ENCODE peak calls at places on chromosomes 12 and 14, in seven cellular contexts. O, I, P, G, W, Q and C are unnamed samples.

GRCh38 chr12:4441355-4442330 is 4.0 kb downstream of the FGF6 start:
- DNase-seq in O (no peak), I (no peak), P (no peak), G (no peak), W (no peak), Q (no peak), C (no peak)

GRCh38 chr12:132275110-132275531 is 54.3 kb downstream of the GALNT9 start:
- DNase-seq in O (peak), I (no peak), P (no peak), G (peak), W (no peak), Q (peak), C (no peak)

GRCh38 chr12:125210104-125210755 is 145.0 kb downstream of the AACS start:
- DNase-seq in O (no peak), I (no peak), P (no peak), G (no peak), W (no peak), Q (no peak), C (no peak)

GRCh38 chr12:1927051-1927680 is 8.7 kb upstream of the CACNA2D4 start:
- DNase-seq in O (no peak), I (no peak), P (no peak), G (no peak), W (no peak), Q (no peak), C (no peak)

GRCh38 chr14:67970923-67971322 is 151.3 kb downstream of the RAD51B start:
- DNase-seq in O (peak), I (no peak), P (no peak), G (no peak), W (no peak), Q (no peak), C (no peak)

GRCh38 chr14:61516957-61517356 is 178.4 kb upstream of the HIF1A start:
- DNase-seq in O (peak), I (no peak), P (no peak), G (no peak), W (no peak), Q (no peak), C (no peak)

GRCh38 chr14:94686511-94687160 is 74.4 kb downstream of the SERPINA3 start:
- DNase-seq in O (no peak), I (no peak), P (no peak), G (no peak), W (no peak), Q (no peak), C (no peak)

GRCh38 chr14:22558221-22558913 is 30.7 kb downstream of the DAD1 start:
- DNase-seq in O (no peak), I (no peak), P (no peak), G (no peak), W (no peak), Q (no peak), C (peak)

GRCh38 chr14:88872976-88873375 is 48.5 kb downstream of the TTC8 start:
- DNase-seq in O (no peak), I (no peak), P (no peak), G (peak), W (no peak), Q (no peak), C (no peak)

GRCh38 chr14:102323102-102323501 is 3.6 kb downstream of the ZNF839 start:
- DNase-seq in O (peak), I (no peak), P (peak), G (peak), W (peak), Q (peak), C (no peak)

GRCh38 chr12:85874064-85874463 is at the start of gene NTS:
- DNase-seq in O (no peak), I (no peak), P (no peak), G (peak), W (no peak), Q (peak), C (no peak)

GRCh38 chr14:79044894-79045624 is 874.9 kb downstream of the NRXN3 start:
- DNase-seq in O (peak), I (no peak), P (peak), G (peak), W (peak), Q (peak), C (no peak)

GRCh38 chr12:31386364-31386777 is 60.4 kb upstream of the SINHCAF start:
- DNase-seq in O (no peak), I (no peak), P (no peak), G (no peak), W (no peak), Q (no peak), C (no peak)

GRCh38 chr14:50775357-50775756 is 55.6 kb downstream of the NIN start:
- DNase-seq in O (peak), I (no peak), P (no peak), G (no peak), W (no peak), Q (peak), C (no peak)

GRCh38 chr14:71529855-71530254 is 402.4 kb upstream of the RGS6 start:
- DNase-seq in O (peak), I (no peak), P (no peak), G (no peak), W (peak), Q (no peak), C (no peak)

GRCh38 chr12:62530596-62530995 is 64.0 kb downstream of the MON2 start:
- DNase-seq in O (peak), I (no peak), P (no peak), G (no peak), W (no peak), Q (no peak), C (no peak)

GRCh38 chr14:76846331-76847047 is 20.3 kb downstream of the LRRC74A start:
- DNase-seq in O (no peak), I (no peak), P (no peak), G (no peak), W (no peak), Q (no peak), C (no peak)

GRCh38 chr12:9404469-9405260 is 196.5 kb upstream of the PZP start:
- DNase-seq in O (peak), I (no peak), P (no peak), G (no peak), W (no peak), Q (peak), C (peak)

GRCh38 chr14:102262894-102263462 is 42.0 kb downstream of the MOK start:
- DNase-seq in O (peak), I (no peak), P (no peak), G (peak), W (no peak), Q (no peak), C (no peak)

GRCh38 chr14:62081012-62081612 is 318.9 kb downstream of the SNAPC1 start:
- DNase-seq in O (no peak), I (no peak), P (no peak), G (no peak), W (no peak), Q (no peak), C (no peak)

GRCh38 chr14:68380304-68380840 is 412.5 kb downstream of the ZFP36L1 start:
- DNase-seq in O (peak), I (no peak), P (no peak), G (no peak), W (no peak), Q (no peak), C (no peak)

GRCh38 chr12:52139579-52140062 is 52.2 kb downstream of the KRT80 start:
- DNase-seq in O (peak), I (no peak), P (no peak), G (peak), W (no peak), Q (peak), C (no peak)

GRCh38 chr12:119274636-119275065 is 59.9 kb upstream of the CCDC60 start:
- DNase-seq in O (no peak), I (no peak), P (no peak), G (peak), W (no peak), Q (no peak), C (no peak)

GRCh38 chr12:106773286-106773685 is 1.2 kb upstream of the RIC8B start:
- DNase-seq in O (no peak), I (no peak), P (no peak), G (no peak), W (no peak), Q (no peak), C (no peak)

GRCh38 chr12:122059203-122059960 is 19.2 kb upstream of the MLXIP start:
- DNase-seq in O (no peak), I (no peak), P (no peak), G (no peak), W (no peak), Q (no peak), C (no peak)

GRCh38 chr12:122106891-122107660 is 28.5 kb downstream of the MLXIP start:
- DNase-seq in O (peak), I (no peak), P (no peak), G (peak), W (no peak), Q (no peak), C (no peak)

GRCh38 chr12:121232977-121233627 is 23.2 kb downstream of the P2RX4 start:
- DNase-seq in O (no peak), I (no peak), P (no peak), G (no peak), W (no peak), Q (no peak), C (no peak)

GRCh38 chr12:122079038-122079531 is 529 bp downstream of the MLXIP start:
- DNase-seq in O (peak), I (no peak), P (no peak), G (no peak), W (no peak), Q (peak), C (no peak)

GRCh38 chr14:31000629-31001338 is 24.7 kb upstream of the AP4S1 start:
- DNase-seq in O (no peak), I (no peak), P (no peak), G (no peak), W (no peak), Q (no peak), C (no peak)

GRCh38 chr14:47976139-47976538 is 300.7 kb upstream of the MDGA2 start:
- DNase-seq in O (no peak), I (no peak), P (no peak), G (no peak), W (no peak), Q (no peak), C (no peak)

GRCh38 chr14:104870368-104871144 is 5.5 kb downstream of the CEP170B start:
- DNase-seq in O (peak), I (peak), P (no peak), G (peak), W (peak), Q (no peak), C (peak)

GRCh38 chr12:27814851-27815591 is 35.0 kb upstream of the MANSC4 start:
- DNase-seq in O (peak), I (no peak), P (no peak), G (peak), W (no peak), Q (no peak), C (no peak)

GRCh38 chr14:77026930-77027537 is 1.5 kb downstream of the IRF2BPL start:
- DNase-seq in O (peak), I (no peak), P (no peak), G (peak), W (peak), Q (peak), C (peak)

GRCh38 chr12:32277774-32278173 is 121.6 kb upstream of the FGD4 start:
- DNase-seq in O (no peak), I (no peak), P (no peak), G (no peak), W (no peak), Q (no peak), C (no peak)

GRCh38 chr12:20376984-20377383 is 8.6 kb downstream of the PDE3A start:
- DNase-seq in O (peak), I (no peak), P (no peak), G (peak), W (no peak), Q (no peak), C (no peak)

GRCh38 chr12:107845980-107846659 is 71.6 kb downstream of the ASCL4 start:
- DNase-seq in O (peak), I (no peak), P (no peak), G (no peak), W (no peak), Q (no peak), C (no peak)

GRCh38 chr12:124617615-124618014 is 50.2 kb upstream of the NCOR2 start:
- DNase-seq in O (no peak), I (no peak), P (no peak), G (no peak), W (no peak), Q (no peak), C (no peak)

GRCh38 chr12:56362130-56363059 is at the start of gene APOF:
- DNase-seq in O (no peak), I (no peak), P (no peak), G (no peak), W (no peak), Q (no peak), C (no peak)

GRCh38 chr14:89378119-89378518 is 38.9 kb downstream of the FOXN3 start:
- DNase-seq in O (peak), I (no peak), P (no peak), G (no peak), W (no peak), Q (no peak), C (peak)

GRCh38 chr12:77131977-77132490 is 66.7 kb upstream of the E2F7 start:
- DNase-seq in O (no peak), I (no peak), P (no peak), G (no peak), W (no peak), Q (no peak), C (no peak)